ENCODE peak calls at places on chromosomes 7 and 10, in seven cellular contexts. W is lower lobe of right lung, Z is HCT116, U is right cardiac atrium, T is transverse colon, H is pancreas, B is endodermal cell. G is an unnamed sample. For H3K4me1, the result is how much of the 10 kb centered on the place peaks cover.

GRCh38 chr10:125694874-125695273 is 11.9 kb upstream of the TEX36 start:
- DNase-seq in H (no peak), T (no peak), W (no peak), B (no peak), Z (no peak), U (no peak), G (no peak)

GRCh38 chr7:82527831-82528230 is 84.3 kb upstream of the CACNA2D1 start:
- DNase-seq in W (no peak), T (no peak), Z (no peak), U (no peak), B (no peak), H (no peak), G (no peak)

GRCh38 chr7:110027385-110027784 is 1063.5 kb upstream of the LRRN3 start:
- DNase-seq in U (no peak), H (no peak), B (no peak), T (no peak), Z (no peak), W (no peak), G (no peak)

GRCh38 chr7:94296886-94297285 is 97.8 kb upstream of the COL1A2 start:
- DNase-seq in T (no peak), Z (no peak), H (no peak), U (no peak), W (no peak), B (no peak), G (no peak)

GRCh38 chr10:35638116-35638515 is 4.0 kb downstream of the FZD8 start:
- DNase-seq in Z (no peak), H (no peak), B (no peak), U (no peak), W (no peak), T (no peak), G (no peak)

GRCh38 chr10:131418686-131419085 is 107.2 kb upstream of the TCERG1L start:
- DNase-seq in W (no peak), T (no peak), B (no peak), Z (no peak), U (no peak), H (no peak), G (no peak)

GRCh38 chr7:17680943-17681351 is 259.3 kb downstream of the SNX13 start:
- DNase-seq in U (no peak), W (no peak), T (no peak), B (no peak), H (no peak), Z (peak), G (peak)

GRCh38 chr7:96532428-96532922 is 177.2 kb downstream of the SEM1 start:
- DNase-seq in B (no peak), U (no peak), H (no peak), W (no peak), T (no peak), Z (no peak), G (no peak)

GRCh38 chr10:102612964-102613275 is 31.4 kb upstream of the TRIM8 start:
- DNase-seq in W (peak), T (no peak), U (peak), Z (no peak), B (no peak), H (peak), G (no peak)

GRCh38 chr10:71750986-71751385 is 22.3 kb downstream of the VSIR start:
- DNase-seq in W (no peak), T (no peak), Z (no peak), B (no peak), H (peak), U (peak), G (no peak)

GRCh38 chr10:71750124-71750841 is 23.0 kb downstream of the VSIR start:
- DNase-seq in Z (no peak), T (no peak), U (peak), B (no peak), H (peak), W (no peak), G (no peak)

GRCh38 chr10:71753091-71753959 is 20.0 kb downstream of the VSIR start:
- DNase-seq in H (peak), W (peak), B (no peak), U (peak), T (peak), Z (no peak), G (no peak)

GRCh38 chr10:71752391-71753090 is 20.8 kb downstream of the VSIR start:
- DNase-seq in W (no peak), B (no peak), T (peak), U (peak), H (peak), Z (no peak), G (no peak)

DNA sequence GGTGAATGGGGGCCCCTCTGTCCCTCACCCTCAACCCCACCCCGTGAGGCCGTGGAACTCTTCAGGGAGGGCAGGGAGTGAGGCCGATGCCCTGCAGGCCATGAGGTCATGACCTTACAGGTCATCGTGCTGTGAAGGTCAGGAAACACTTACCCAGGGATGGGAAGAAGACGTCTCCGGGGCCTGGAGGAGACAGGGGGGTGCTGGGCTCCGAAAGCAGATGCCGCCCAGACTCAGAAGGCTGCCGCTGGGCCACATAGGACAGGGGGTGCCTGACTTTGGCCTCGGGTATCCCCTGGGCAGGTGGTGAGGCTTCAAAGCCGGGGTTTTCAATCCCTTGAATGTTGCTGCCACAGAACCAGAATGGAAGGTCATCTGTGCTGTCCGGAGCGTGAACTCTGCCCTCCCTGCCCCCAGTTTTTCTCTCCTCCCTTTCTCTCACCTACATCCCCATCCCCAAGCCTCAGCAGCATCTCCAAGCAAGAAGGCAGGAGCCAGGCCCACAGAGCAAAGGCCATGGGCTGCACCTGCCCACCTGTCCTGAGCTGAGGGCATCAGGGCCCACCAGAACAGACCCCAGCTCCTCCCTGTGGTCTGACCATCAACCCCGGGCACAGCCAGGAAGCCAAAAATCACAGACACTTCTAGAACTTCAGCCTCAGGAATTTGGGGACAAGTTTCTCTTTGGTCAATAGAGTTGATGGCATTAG is 21.6 kb downstream of the VSIR start:
- DNase-seq in T (no peak), Z (no peak), H (peak), W (no peak), B (no peak), U (peak), G (no peak)
- H3K27ac ChIP-seq in T (peak), Z (no peak), H (no peak), W (peak), B (no peak), U (no peak), G (no peak)

DNA sequence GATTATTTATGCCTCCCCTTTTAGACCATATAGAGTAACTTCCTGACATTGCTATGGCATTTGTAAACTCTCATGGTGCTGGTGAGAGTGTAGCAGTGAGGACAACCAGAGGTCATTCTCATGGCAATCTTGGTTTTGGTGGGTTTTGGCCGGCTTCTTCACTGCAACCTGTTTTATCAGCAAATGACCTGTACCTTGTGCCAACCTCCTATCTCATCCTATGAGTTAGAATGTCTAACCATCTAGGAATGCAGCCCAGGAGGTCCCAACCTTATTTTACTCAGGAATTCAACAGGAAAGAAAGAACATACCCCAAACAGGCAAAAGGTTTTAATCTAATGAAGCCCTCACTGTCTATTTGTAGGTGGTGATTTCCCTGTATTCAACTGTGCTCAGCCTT is 205.4 kb upstream of the YAE1 start:
- DNase-seq in U (no peak), H (no peak), B (no peak), W (no peak), T (no peak), Z (no peak), G (no peak)
- H3K4me1 ChIP-seq in U (under half), H (under half), B (under half), W (under half), T (under half), Z (under half), G (under half)

DNA sequence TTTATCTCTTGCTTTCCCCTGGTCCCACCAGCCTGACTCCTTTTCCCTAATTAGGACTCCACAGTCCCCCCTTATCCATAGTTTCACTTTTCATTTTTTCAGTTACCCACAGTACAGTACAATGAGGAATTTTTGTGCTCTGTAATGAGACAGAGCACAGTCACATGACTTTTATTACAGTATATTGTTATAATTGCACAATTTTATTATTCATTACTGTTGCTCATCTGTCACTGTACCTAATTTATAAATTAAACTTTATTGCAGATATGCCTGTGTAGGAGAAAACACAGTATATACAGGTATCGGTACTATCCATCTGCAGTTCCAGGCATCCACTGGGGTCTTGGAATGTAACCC is 125.4 kb downstream of the KCNMA1 start:
- DNase-seq in B (no peak), W (no peak), U (no peak), T (no peak), Z (no peak), H (no peak), G (no peak)
- H3K27ac ChIP-seq in B (no peak), W (no peak), U (no peak), T (peak), Z (no peak), H (no peak), G (no peak)

DNA sequence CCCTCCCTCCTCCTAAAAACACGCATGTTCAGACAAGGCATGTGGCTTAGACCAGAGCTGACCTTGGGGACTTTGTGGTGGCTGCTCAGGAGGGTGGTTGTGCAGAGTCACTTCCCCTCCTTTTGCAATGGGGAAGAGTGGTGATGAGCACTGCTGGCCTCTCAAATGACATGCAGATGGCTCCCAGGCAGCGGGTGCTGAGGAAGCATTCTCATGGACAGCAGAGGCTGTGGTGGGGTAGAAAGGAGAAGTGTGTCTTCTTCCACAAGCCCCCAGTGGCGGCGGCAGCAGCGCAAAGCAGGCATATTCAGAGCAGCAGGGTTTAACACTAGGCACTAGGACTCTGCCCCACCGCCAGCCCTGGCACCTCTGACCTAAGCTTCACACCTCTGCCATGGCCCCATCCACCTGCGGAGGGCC is 105.9 kb upstream of the ANLN start:
- DNase-seq in T (peak), H (no peak), W (peak), B (peak), Z (no peak), U (peak), G (no peak)
- H3K4me1 ChIP-seq in T (half or more), H (under half), W (half or more), B (under half), Z (under half), U (under half), G (under half)

DNA sequence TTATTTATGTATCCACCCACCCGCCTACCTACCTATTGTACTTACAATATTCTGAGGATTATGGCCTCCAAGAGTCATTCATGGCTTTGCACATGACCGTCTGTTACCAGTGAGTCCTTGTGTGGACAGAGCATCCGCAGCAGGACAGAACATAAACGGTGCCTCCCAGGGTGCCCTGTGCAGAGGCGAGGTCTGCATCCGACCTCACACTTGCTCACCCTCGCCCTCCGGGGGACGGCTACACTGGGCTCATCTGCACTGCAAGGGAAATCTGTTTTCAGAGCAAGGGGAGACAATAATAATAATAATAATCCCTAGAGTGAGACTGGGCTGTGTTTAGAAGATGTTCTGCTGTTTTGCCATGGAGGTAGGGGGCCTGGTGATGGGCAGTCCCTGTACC is 29.8 kb downstream of the PFKP start:
- DNase-seq in Z (no peak), U (no peak), H (no peak), T (no peak), B (no peak), W (no peak), G (no peak)
- H3K27ac ChIP-seq in Z (no peak), U (no peak), H (no peak), T (no peak), B (no peak), W (no peak), G (no peak)

GRCh38 chr7:122829962-122830361 is 56.3 kb downstream of the CADPS2 start:
- DNase-seq in B (no peak), Z (no peak), T (no peak), W (no peak), U (no peak), H (no peak), G (no peak)
- H3K4me1 ChIP-seq in B (under half), Z (under half), T (under half), W (under half), U (under half), H (under half), G (under half)

GRCh38 chr7:149873074-149873967 is 448 bp upstream of the ATP6V0E2 start:
- DNase-seq in W (peak), U (peak), Z (peak), T (peak), H (peak), B (peak), G (peak)
- H3K27ac ChIP-seq in W (peak), U (peak), Z (peak), T (peak), H (peak), B (no peak), G (no peak)

DNA sequence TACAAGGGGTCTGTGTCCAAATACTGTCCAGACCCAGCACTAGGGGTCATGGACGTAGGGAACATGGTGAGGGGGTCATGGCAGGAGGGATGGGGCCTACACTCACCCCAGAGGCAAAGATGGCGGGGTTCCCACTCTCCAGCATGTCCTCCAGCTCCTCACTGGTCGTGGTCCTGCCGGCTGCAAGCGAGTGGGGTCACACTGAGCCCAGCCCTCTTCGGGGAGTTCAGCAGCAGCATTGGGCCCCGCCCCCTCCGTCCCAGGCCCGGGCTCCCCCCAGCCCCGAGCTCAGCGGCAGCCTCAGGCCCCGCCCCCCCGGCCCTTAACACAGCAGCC is 15.9 kb downstream of the STX1A start:
- DNase-seq in T (no peak), U (no peak), W (no peak), B (no peak), H (no peak), Z (no peak), G (no peak)
- H3K4me1 ChIP-seq in T (under half), U (under half), W (under half), B (under half), H (under half), Z (under half), G (under half)

GRCh38 chr10:11157292-11158052 is 139.8 kb downstream of the CELF2 start:
- DNase-seq in U (no peak), H (no peak), B (no peak), W (no peak), T (no peak), Z (no peak), G (no peak)
- H3K27ac ChIP-seq in U (no peak), H (no peak), B (no peak), W (no peak), T (no peak), Z (no peak), G (no peak)